ENCODE peak calls at places on chromosome X, in seven cellular contexts. L, P, A, M, S, Q and J are unnamed samples.

GRCh38 chrX:67893931-67894330 is 350.1 kb downstream of the AR start:
- DNase-seq in L (no peak), P (no peak), A (no peak), M (no peak), S (no peak), Q (no peak), J (no peak)

GRCh38 chrX:64192673-64193072 is 12.8 kb downstream of the AMER1 start:
- DNase-seq in L (no peak), P (no peak), A (no peak), M (no peak), S (no peak), Q (no peak), J (no peak)

GRCh38 chrX:25034889-25035288 is 19.1 kb upstream of the ARX start:
- DNase-seq in L (no peak), P (no peak), A (no peak), M (no peak), S (peak), Q (no peak), J (no peak)

GRCh38 chrX:44735498-44735897 is 108.3 kb upstream of the DUSP21 start:
- DNase-seq in L (no peak), P (no peak), A (no peak), M (no peak), S (no peak), Q (no peak), J (no peak)

GRCh38 chrX:48496660-48497059 is 12.1 kb upstream of the PORCN start:
- DNase-seq in L (peak), P (no peak), A (no peak), M (no peak), S (no peak), Q (no peak), J (no peak)

GRCh38 chrX:69165116-69165651 is at the start of gene PJA1:
- DNase-seq in L (peak), P (peak), A (peak), M (no peak), S (peak), Q (peak), J (peak)

GRCh38 chrX:14554132-14554715 is 24.9 kb downstream of the GLRA2 start:
- DNase-seq in L (no peak), P (no peak), A (no peak), M (no peak), S (no peak), Q (no peak), J (no peak)

GRCh38 chrX:103464071-103464773 is 55.1 kb downstream of the RAB40A start:
- DNase-seq in L (peak), P (peak), A (no peak), M (no peak), S (peak), Q (no peak), J (no peak)

GRCh38 chrX:153944140-153944799 is at the start of gene RENBP:
- DNase-seq in L (peak), P (peak), A (no peak), M (no peak), S (no peak), Q (no peak), J (no peak)

GRCh38 chrX:15343075-15343476 is 7.8 kb upstream of the PIGA start:
- DNase-seq in L (no peak), P (no peak), A (no peak), M (no peak), S (no peak), Q (no peak), J (no peak)

GRCh38 chrX:24347871-24348270 is 12.6 kb upstream of the SUPT20HL1 start:
- DNase-seq in L (no peak), P (no peak), A (no peak), M (no peak), S (no peak), Q (no peak), J (no peak)

GRCh38 chrX:69149466-69150293 is 15.6 kb downstream of the PJA1 start:
- DNase-seq in L (no peak), P (peak), A (no peak), M (no peak), S (no peak), Q (peak), J (no peak)

GRCh38 chrX:118346258-118347094 is 570 bp downstream of the WDR44 start:
- DNase-seq in L (peak), P (peak), A (no peak), M (no peak), S (peak), Q (no peak), J (no peak)

GRCh38 chrX:11435568-11435967 is 142.4 kb downstream of the AMELX start:
- DNase-seq in L (no peak), P (no peak), A (no peak), M (no peak), S (no peak), Q (no peak), J (no peak)

GRCh38 chrX:129650821-129651510 is 3.8 kb downstream of the APLN start:
- DNase-seq in L (no peak), P (no peak), A (no peak), M (no peak), S (no peak), Q (no peak), J (no peak)

GRCh38 chrX:100743009-100743615 is 11.2 kb upstream of the SYTL4 start:
- DNase-seq in L (no peak), P (no peak), A (no peak), M (no peak), S (no peak), Q (no peak), J (no peak)

GRCh38 chrX:144840616-144841015 is 406.7 kb upstream of the SPANXN1 start:
- DNase-seq in L (no peak), P (no peak), A (no peak), M (no peak), S (no peak), Q (no peak), J (no peak)

GRCh38 chrX:118569676-118570075 is 74.1 kb downstream of the DOCK11 start:
- DNase-seq in L (no peak), P (no peak), A (no peak), M (no peak), S (no peak), Q (no peak), J (no peak)

GRCh38 chrX:275967-276587 is 5.1 kb upstream of the PLCXD1 start:
- DNase-seq in L (peak), P (peak), A (peak), M (no peak), S (peak), Q (peak), J (peak)

GRCh38 chrX:49956313-49956712 is 33.9 kb downstream of the CLCN5 start:
- DNase-seq in L (no peak), P (no peak), A (no peak), M (no peak), S (no peak), Q (no peak), J (no peak)

GRCh38 chrX:323721-324628 is 5.4 kb upstream of the GTPBP6 start:
- DNase-seq in L (no peak), P (peak), A (no peak), M (no peak), S (peak), Q (no peak), J (no peak)

GRCh38 chrX:129842510-129843208 is 1.0 kb downstream of the ZDHHC9 start:
- DNase-seq in L (no peak), P (peak), A (no peak), M (no peak), S (peak), Q (no peak), J (no peak)

GRCh38 chrX:18047440-18047940 is 173.2 kb downstream of the BEND2 start:
- DNase-seq in L (no peak), P (no peak), A (no peak), M (no peak), S (no peak), Q (no peak), J (no peak)

GRCh38 chrX:119943185-119943988 is at the start of gene NKAP:
- DNase-seq in L (peak), P (peak), A (peak), M (peak), S (peak), Q (peak), J (peak)

GRCh38 chrX:114500622-114501021 is 83.3 kb upstream of the HTR2C start:
- DNase-seq in L (no peak), P (peak), A (no peak), M (no peak), S (no peak), Q (no peak), J (no peak)

DNA sequence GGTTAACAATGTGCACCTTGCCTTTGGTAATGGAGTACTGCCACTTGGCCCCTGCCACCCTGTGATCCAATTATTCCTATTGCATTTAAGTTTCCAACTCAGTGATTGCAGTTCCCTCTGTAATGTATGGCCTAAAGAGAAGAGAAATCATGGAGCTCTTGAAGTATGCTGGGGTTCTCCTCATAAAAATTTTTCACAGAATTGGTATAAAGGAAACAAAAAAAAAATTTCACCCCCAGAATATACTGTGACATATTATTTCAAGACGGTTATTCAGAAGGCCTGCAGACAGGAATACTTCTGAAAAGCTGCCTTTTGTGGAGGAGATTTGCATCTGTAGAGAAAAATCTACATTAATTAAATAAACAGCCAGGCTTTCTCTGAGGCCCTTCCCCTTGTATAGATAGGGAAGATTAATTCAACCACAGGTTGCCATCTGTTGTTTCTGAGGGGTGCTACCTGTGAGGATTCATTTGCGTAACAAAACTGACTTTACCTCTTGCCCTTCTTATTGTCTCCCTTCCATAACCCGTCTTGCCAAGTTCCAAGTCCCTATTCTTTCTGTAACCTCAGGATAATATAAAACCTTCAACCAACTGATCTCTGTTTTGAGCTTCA is 94.8 kb upstream of the LANCL3 start:
- DNase-seq in L (no peak), P (no peak), A (no peak), M (no peak), S (no peak), Q (no peak), J (no peak)
- TF ChIP-seq TAF1 in L (no peak), P (no peak), A (no peak), M (no peak), S (no peak), Q (no peak), J (no peak)

GRCh38 chrX:41720125-41720780 is 3.7 kb upstream of the GPR82 start:
- DNase-seq in L (no peak), P (no peak), A (no peak), M (peak), S (no peak), Q (no peak), J (peak)
- TF ChIP-seq TAF1 in L (no peak), P (no peak), A (no peak), M (no peak), S (no peak), Q (no peak), J (no peak)

DNA sequence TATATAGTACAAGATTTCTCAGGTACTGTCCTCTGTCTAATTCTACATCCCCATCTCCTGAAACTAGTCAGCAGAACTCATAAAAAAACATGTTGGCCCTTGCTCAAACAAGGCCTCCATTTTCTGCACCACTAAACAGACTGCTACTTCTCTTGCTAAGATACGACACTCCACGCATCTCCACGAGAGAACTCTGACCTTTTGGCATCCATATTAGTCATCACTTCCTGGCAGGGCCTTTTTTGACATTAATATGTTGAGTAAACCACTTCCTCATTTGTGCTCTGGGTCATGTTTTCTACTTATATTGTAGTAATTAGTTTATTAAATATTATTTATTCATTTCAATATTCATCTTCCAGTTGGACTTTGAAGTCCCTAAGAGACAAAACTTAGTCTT is 65.6 kb downstream of the DCAF8L1 start:
- DNase-seq in L (no peak), P (no peak), A (no peak), M (peak), S (no peak), Q (no peak), J (no peak)
- TF ChIP-seq TAF1 in L (no peak), P (no peak), A (no peak), M (no peak), S (no peak), Q (no peak), J (no peak)

GRCh38 chrX:20681691-20682090 is 415.0 kb upstream of the RPS6KA3 start:
- DNase-seq in L (no peak), P (no peak), A (no peak), M (no peak), S (no peak), Q (no peak), J (no peak)
- TF ChIP-seq TAF1 in L (no peak), P (no peak), A (no peak), M (no peak), S (no peak), Q (no peak), J (no peak)

DNA sequence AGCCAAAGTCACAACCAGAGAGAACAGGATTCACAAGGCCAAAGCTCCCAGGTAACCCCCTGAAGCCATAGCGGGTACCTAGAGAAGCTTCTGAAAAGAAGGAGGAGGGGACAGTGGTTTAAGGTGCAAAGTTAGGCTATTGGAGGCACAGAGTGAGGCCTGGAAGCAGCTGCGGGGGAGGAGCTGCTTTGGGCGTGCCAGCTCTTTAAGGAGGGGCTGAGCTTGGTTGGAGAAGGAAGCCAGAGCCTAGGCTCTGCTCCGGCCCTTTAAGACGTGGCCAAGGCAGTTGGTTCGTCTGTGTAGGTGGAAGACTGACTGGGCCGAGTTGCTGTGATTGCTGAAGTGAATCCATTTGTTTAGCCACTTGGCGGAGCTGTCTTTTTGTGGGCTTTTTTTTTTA is 1.5 kb downstream of the KLF8 start:
- DNase-seq in L (no peak), P (no peak), A (peak), M (peak), S (no peak), Q (peak), J (no peak)
- TF ChIP-seq TAF1 in L (no peak), P (no peak), A (no peak), M (no peak), S (no peak), Q (peak), J (no peak)